ENCODE peak calls at places on chromosomes 6 and 20, in nine cellular contexts. One of them, this sample, is unnamed. For H3K4me1, the result is how much of the 10 kb centered on the place peaks cover.

GRCh38 chr20:14568701-14569100 is 231.3 kb upstream of the FLRT3 start:
- DNase-seq in breast epithelium: no peak
- DNase-seq in upper lobe of left lung: no peak
- DNase-seq in HepG2: no peak
- DNase-seq in HCT116: no peak
- DNase-seq in H1: no peak
- DNase-seq in A549: no peak
- DNase-seq in sigmoid colon: no peak
- DNase-seq in adrenal gland: no peak
- DNase-seq in this sample: no peak

GRCh38 chr6:162181741-162182401 is 545.7 kb downstream of the PRKN start:
- DNase-seq in breast epithelium: no peak
- DNase-seq in upper lobe of left lung: no peak
- DNase-seq in HepG2: no peak
- DNase-seq in HCT116: no peak
- DNase-seq in H1: no peak
- DNase-seq in A549: no peak
- DNase-seq in sigmoid colon: no peak
- DNase-seq in adrenal gland: no peak
- DNase-seq in this sample: no peak

GRCh38 chr6:149925974-149926777 is 3.3 kb upstream of the RAET1G start:
- DNase-seq in breast epithelium: peak
- DNase-seq in upper lobe of left lung: peak
- DNase-seq in HepG2: peak
- DNase-seq in HCT116: peak
- DNase-seq in H1: no peak
- DNase-seq in A549: peak
- DNase-seq in sigmoid colon: peak
- DNase-seq in adrenal gland: peak
- DNase-seq in this sample: peak

GRCh38 chr6:42226251-42227143 is 8.8 kb upstream of the MRPS10 start:
- DNase-seq in breast epithelium: no peak
- DNase-seq in upper lobe of left lung: no peak
- DNase-seq in HepG2: peak
- DNase-seq in HCT116: peak
- DNase-seq in H1: peak
- DNase-seq in A549: peak
- DNase-seq in sigmoid colon: no peak
- DNase-seq in adrenal gland: peak
- DNase-seq in this sample: no peak

GRCh38 chr6:56297022-56297995 is 49.9 kb upstream of the COL21A1 start:
- DNase-seq in breast epithelium: no peak
- DNase-seq in upper lobe of left lung: no peak
- DNase-seq in HepG2: no peak
- DNase-seq in HCT116: no peak
- DNase-seq in H1: no peak
- DNase-seq in A549: no peak
- DNase-seq in sigmoid colon: no peak
- DNase-seq in adrenal gland: no peak
- DNase-seq in this sample: no peak

GRCh38 chr6:113936093-113936934 is 34.6 kb downstream of the HDAC2 start:
- DNase-seq in breast epithelium: no peak
- DNase-seq in upper lobe of left lung: no peak
- DNase-seq in HepG2: peak
- DNase-seq in HCT116: peak
- DNase-seq in H1: no peak
- DNase-seq in A549: peak
- DNase-seq in sigmoid colon: no peak
- DNase-seq in adrenal gland: no peak
- DNase-seq in this sample: no peak

GRCh38 chr6:130324657-130325056 is 41.2 kb upstream of the TMEM200A start:
- DNase-seq in breast epithelium: no peak
- DNase-seq in upper lobe of left lung: no peak
- DNase-seq in HepG2: no peak
- DNase-seq in HCT116: no peak
- DNase-seq in H1: no peak
- DNase-seq in A549: no peak
- DNase-seq in sigmoid colon: no peak
- DNase-seq in adrenal gland: peak
- DNase-seq in this sample: no peak

GRCh38 chr6:87755697-87756671 is 54.0 kb upstream of the AKIRIN2 start:
- DNase-seq in breast epithelium: no peak
- DNase-seq in upper lobe of left lung: no peak
- DNase-seq in HepG2: no peak
- DNase-seq in HCT116: no peak
- DNase-seq in H1: no peak
- DNase-seq in A549: no peak
- DNase-seq in sigmoid colon: no peak
- DNase-seq in adrenal gland: no peak
- DNase-seq in this sample: no peak

GRCh38 chr6:96345501-96345900 is 176.1 kb upstream of the UFL1 start:
- DNase-seq in breast epithelium: no peak
- DNase-seq in upper lobe of left lung: no peak
- DNase-seq in HepG2: no peak
- DNase-seq in HCT116: no peak
- DNase-seq in H1: no peak
- DNase-seq in A549: no peak
- DNase-seq in sigmoid colon: no peak
- DNase-seq in adrenal gland: no peak
- DNase-seq in this sample: no peak

GRCh38 chr6:72825265-72825918 is 203.5 kb downstream of the KCNQ5 start:
- DNase-seq in breast epithelium: no peak
- DNase-seq in upper lobe of left lung: no peak
- DNase-seq in HepG2: no peak
- DNase-seq in HCT116: no peak
- DNase-seq in H1: no peak
- DNase-seq in A549: peak
- DNase-seq in sigmoid colon: no peak
- DNase-seq in adrenal gland: no peak
- DNase-seq in this sample: no peak

GRCh38 chr20:37697314-37697713 is 3.5 kb downstream of the CTNNBL1 start:
- DNase-seq in breast epithelium: no peak
- DNase-seq in upper lobe of left lung: no peak
- DNase-seq in HepG2: no peak
- DNase-seq in HCT116: no peak
- DNase-seq in H1: no peak
- DNase-seq in A549: no peak
- DNase-seq in sigmoid colon: no peak
- DNase-seq in adrenal gland: no peak
- DNase-seq in this sample: no peak

GRCh38 chr6:11094411-11094851 is 797 bp downstream of the SMIM13 start:
- DNase-seq in breast epithelium: no peak
- DNase-seq in upper lobe of left lung: peak
- DNase-seq in HepG2: peak
- DNase-seq in HCT116: no peak
- DNase-seq in H1: no peak
- DNase-seq in A549: peak
- DNase-seq in sigmoid colon: peak
- DNase-seq in adrenal gland: peak
- DNase-seq in this sample: no peak

GRCh38 chr6:3205913-3206312 is 21.5 kb downstream of the TUBB2B start:
- DNase-seq in breast epithelium: no peak
- DNase-seq in upper lobe of left lung: no peak
- DNase-seq in HepG2: no peak
- DNase-seq in HCT116: no peak
- DNase-seq in H1: no peak
- DNase-seq in A549: no peak
- DNase-seq in sigmoid colon: no peak
- DNase-seq in adrenal gland: no peak
- DNase-seq in this sample: no peak

DNA sequence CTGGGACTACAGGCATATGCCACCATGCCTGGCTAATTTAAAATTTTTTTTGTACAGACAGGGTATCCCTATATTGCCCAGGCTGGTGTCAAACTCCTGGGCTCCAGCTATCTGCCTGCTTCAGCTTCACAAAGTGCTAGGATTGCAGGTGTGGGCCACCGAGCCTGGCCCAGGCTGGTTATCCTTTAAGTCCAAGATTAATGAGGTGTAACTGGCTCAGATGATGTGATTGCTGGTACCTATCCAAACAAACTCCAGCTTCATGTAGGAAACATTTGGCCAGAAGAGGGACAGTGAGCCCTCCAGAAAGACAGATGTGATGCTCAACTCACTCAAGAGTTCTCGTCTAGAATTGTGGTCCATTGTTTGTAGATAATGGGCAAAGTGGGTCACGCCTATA is 9.2 kb upstream of the ZNF318 start:
- DNase-seq in breast epithelium: no peak
- DNase-seq in upper lobe of left lung: no peak
- DNase-seq in HepG2: no peak
- DNase-seq in HCT116: no peak
- DNase-seq in H1: no peak
- DNase-seq in A549: no peak
- DNase-seq in sigmoid colon: no peak
- DNase-seq in adrenal gland: no peak
- DNase-seq in this sample: no peak
- H3K4me1 ChIP-seq in breast epithelium: under half
- H3K4me1 ChIP-seq in upper lobe of left lung: under half
- H3K4me1 ChIP-seq in HepG2: under half
- H3K4me1 ChIP-seq in HCT116: under half
- H3K4me1 ChIP-seq in H1: under half
- H3K4me1 ChIP-seq in A549: under half
- H3K4me1 ChIP-seq in sigmoid colon: under half
- H3K4me1 ChIP-seq in adrenal gland: under half
- H3K4me1 ChIP-seq in this sample: under half

GRCh38 chr6:30452736-30453507 is 36.4 kb upstream of the HLA-E start:
- DNase-seq in breast epithelium: no peak
- DNase-seq in upper lobe of left lung: no peak
- DNase-seq in HepG2: no peak
- DNase-seq in HCT116: no peak
- DNase-seq in H1: no peak
- DNase-seq in A549: no peak
- DNase-seq in sigmoid colon: no peak
- DNase-seq in adrenal gland: no peak
- DNase-seq in this sample: no peak

GRCh38 chr6:30447237-30447636 is 42.1 kb upstream of the HLA-E start:
- DNase-seq in breast epithelium: no peak
- DNase-seq in upper lobe of left lung: no peak
- DNase-seq in HepG2: peak
- DNase-seq in HCT116: peak
- DNase-seq in H1: peak
- DNase-seq in A549: peak
- DNase-seq in sigmoid colon: no peak
- DNase-seq in adrenal gland: no peak
- DNase-seq in this sample: no peak

GRCh38 chr6:30446259-30446658 is 43.0 kb upstream of the HLA-E start:
- DNase-seq in breast epithelium: no peak
- DNase-seq in upper lobe of left lung: no peak
- DNase-seq in HepG2: no peak
- DNase-seq in HCT116: no peak
- DNase-seq in H1: no peak
- DNase-seq in A549: no peak
- DNase-seq in sigmoid colon: no peak
- DNase-seq in adrenal gland: no peak
- DNase-seq in this sample: no peak

GRCh38 chr6:30450908-30451818 is 38.1 kb upstream of the HLA-E start:
- DNase-seq in breast epithelium: no peak
- DNase-seq in upper lobe of left lung: peak
- DNase-seq in HepG2: peak
- DNase-seq in HCT116: no peak
- DNase-seq in H1: no peak
- DNase-seq in A549: no peak
- DNase-seq in sigmoid colon: peak
- DNase-seq in adrenal gland: peak
- DNase-seq in this sample: no peak

DNA sequence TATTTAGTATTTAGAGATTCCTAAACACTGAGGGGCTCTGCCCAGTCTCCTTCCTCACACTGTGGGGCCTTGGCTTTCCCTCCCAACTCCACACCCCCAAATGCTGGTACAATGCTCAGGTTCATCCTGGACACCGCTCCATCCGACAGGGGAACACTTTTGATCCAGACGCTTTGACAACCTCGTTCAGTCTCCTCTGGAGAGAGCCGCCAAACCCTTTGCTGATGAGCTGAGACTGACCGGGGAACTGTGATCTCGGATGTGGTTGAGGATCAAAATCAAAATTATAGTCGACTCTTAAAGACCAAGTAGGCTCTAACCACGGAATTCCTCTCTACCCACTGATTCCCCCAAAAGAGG is 38.8 kb upstream of the HLA-E start:
- DNase-seq in breast epithelium: no peak
- DNase-seq in upper lobe of left lung: no peak
- DNase-seq in HepG2: no peak
- DNase-seq in HCT116: no peak
- DNase-seq in H1: no peak
- DNase-seq in A549: no peak
- DNase-seq in sigmoid colon: no peak
- DNase-seq in adrenal gland: no peak
- DNase-seq in this sample: no peak
- H3K4me3 ChIP-seq in breast epithelium: no peak
- H3K4me3 ChIP-seq in upper lobe of left lung: no peak
- H3K4me3 ChIP-seq in HepG2: no peak
- H3K4me3 ChIP-seq in HCT116: no peak
- H3K4me3 ChIP-seq in H1: no peak
- H3K4me3 ChIP-seq in A549: no peak
- H3K4me3 ChIP-seq in sigmoid colon: no peak
- H3K4me3 ChIP-seq in adrenal gland: no peak
- H3K4me3 ChIP-seq in this sample: no peak

DNA sequence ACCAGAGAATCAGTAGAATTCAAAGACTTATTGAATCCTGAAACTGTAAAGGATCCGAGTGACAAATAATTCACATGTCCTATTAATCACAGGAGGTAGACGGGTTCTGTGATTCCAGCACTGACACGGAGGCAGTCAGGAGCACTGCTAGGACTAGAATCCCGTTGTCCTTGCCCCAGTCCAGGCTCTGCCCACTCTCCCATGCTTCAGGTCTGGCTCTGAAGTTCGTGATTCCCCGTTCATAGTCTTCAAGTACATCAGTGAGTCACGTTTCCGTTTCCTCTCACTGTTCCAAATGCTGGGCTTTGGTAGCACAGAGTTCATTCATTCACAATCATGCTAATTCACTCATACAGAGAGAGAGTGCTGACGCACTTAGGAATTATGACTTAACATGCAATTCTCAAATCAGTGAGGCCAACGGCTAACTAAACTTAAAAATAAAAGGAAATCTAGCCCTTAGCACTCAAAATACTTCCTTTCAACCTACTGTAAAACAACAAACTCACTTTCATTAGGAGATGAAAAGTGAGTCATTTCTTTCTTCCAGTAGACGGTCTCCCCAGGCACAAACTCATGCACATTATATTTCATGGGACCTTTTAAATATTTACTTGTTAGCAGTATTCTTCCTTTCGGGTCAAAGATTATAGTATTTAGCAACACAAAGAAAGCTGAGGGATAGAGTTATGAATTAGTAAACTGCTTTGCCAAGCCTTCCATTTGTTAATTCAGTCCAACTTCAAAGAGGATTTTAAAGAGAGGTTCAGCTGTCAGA is 94.0 kb upstream of the NHSL1 start:
- DNase-seq in breast epithelium: no peak
- DNase-seq in upper lobe of left lung: peak
- DNase-seq in HepG2: peak
- DNase-seq in HCT116: peak
- DNase-seq in H1: no peak
- DNase-seq in A549: peak
- DNase-seq in sigmoid colon: peak
- DNase-seq in adrenal gland: peak
- DNase-seq in this sample: peak
- TF ChIP-seq POLR2A in breast epithelium: no peak
- TF ChIP-seq POLR2A in upper lobe of left lung: no peak
- TF ChIP-seq POLR2A in HepG2: peak
- TF ChIP-seq POLR2A in HCT116: no peak
- TF ChIP-seq POLR2A in H1: no peak
- TF ChIP-seq POLR2A in A549: no peak
- TF ChIP-seq POLR2A in sigmoid colon: no peak
- TF ChIP-seq POLR2A in adrenal gland: peak
- TF ChIP-seq POLR2A in this sample: peak

GRCh38 chr20:35303382-35303734 is 11.1 kb upstream of the FAM83C start:
- DNase-seq in breast epithelium: no peak
- DNase-seq in upper lobe of left lung: no peak
- DNase-seq in HepG2: no peak
- DNase-seq in HCT116: no peak
- DNase-seq in H1: no peak
- DNase-seq in A549: no peak
- DNase-seq in sigmoid colon: no peak
- DNase-seq in adrenal gland: no peak
- DNase-seq in this sample: no peak
- H3K4me1 ChIP-seq in breast epithelium: under half
- H3K4me1 ChIP-seq in upper lobe of left lung: under half
- H3K4me1 ChIP-seq in HepG2: under half
- H3K4me1 ChIP-seq in HCT116: under half
- H3K4me1 ChIP-seq in H1: under half
- H3K4me1 ChIP-seq in A549: half or more
- H3K4me1 ChIP-seq in sigmoid colon: half or more
- H3K4me1 ChIP-seq in adrenal gland: under half
- H3K4me1 ChIP-seq in this sample: under half

This sample was measured in gastrocnemius medialis.